ENCODE peak calls at places on chromosomes 13 and 19, in six cellular contexts. One of them, this sample, is unnamed.

GRCh38 chr19:7916137-7916907 is 1.7 kb downstream of the TGFBR3L start:
- DNase-seq in fibroblast of the aortic adventitia: no peak
- DNase-seq in progenitor cell of endocrine pancreas: no peak
- DNase-seq in left ventricle myocardium inferior: no peak
- DNase-seq in foreskin fibroblast: peak; percentile 46
- DNase-seq in NB4: peak; percentile 52
- DNase-seq in this sample: no peak

GRCh38 chr13:82116422-82116989 is 1765.8 kb downstream of the SLITRK1 start:
- DNase-seq in fibroblast of the aortic adventitia: no peak
- DNase-seq in progenitor cell of endocrine pancreas: no peak
- DNase-seq in left ventricle myocardium inferior: no peak
- DNase-seq in foreskin fibroblast: no peak
- DNase-seq in NB4: no peak
- DNase-seq in this sample: no peak

GRCh38 chr19:7104783-7105447 is 35.4 kb downstream of the ZNF557 start:
- DNase-seq in fibroblast of the aortic adventitia: no peak
- DNase-seq in progenitor cell of endocrine pancreas: no peak
- DNase-seq in left ventricle myocardium inferior: no peak
- DNase-seq in foreskin fibroblast: no peak
- DNase-seq in NB4: no peak
- DNase-seq in this sample: no peak

GRCh38 chr13:107518780-107519179 is 696.6 kb downstream of the LIG4 start:
- DNase-seq in fibroblast of the aortic adventitia: no peak
- DNase-seq in progenitor cell of endocrine pancreas: no peak
- DNase-seq in left ventricle myocardium inferior: no peak
- DNase-seq in foreskin fibroblast: no peak
- DNase-seq in NB4: no peak
- DNase-seq in this sample: no peak

GRCh38 chr19:56132316-56132822 is 8.7 kb upstream of the ZNF444 start:
- DNase-seq in fibroblast of the aortic adventitia: peak; percentile 82
- DNase-seq in progenitor cell of endocrine pancreas: no peak
- DNase-seq in left ventricle myocardium inferior: no peak
- DNase-seq in foreskin fibroblast: no peak
- DNase-seq in NB4: no peak
- DNase-seq in this sample: peak; percentile 36

GRCh38 chr19:47353307-47353712 is 4.2 kb downstream of the DHX34 start:
- DNase-seq in fibroblast of the aortic adventitia: no peak
- DNase-seq in progenitor cell of endocrine pancreas: no peak
- DNase-seq in left ventricle myocardium inferior: peak; percentile 49
- DNase-seq in foreskin fibroblast: no peak
- DNase-seq in NB4: no peak
- DNase-seq in this sample: no peak

GRCh38 chr19:15671891-15672579 is 852 bp upstream of the CYP4F12 start:
- DNase-seq in fibroblast of the aortic adventitia: no peak
- DNase-seq in progenitor cell of endocrine pancreas: no peak
- DNase-seq in left ventricle myocardium inferior: no peak
- DNase-seq in foreskin fibroblast: no peak
- DNase-seq in NB4: no peak
- DNase-seq in this sample: no peak

GRCh38 chr19:21698215-21698614 is 69.2 kb downstream of the ZNF100 start:
- DNase-seq in fibroblast of the aortic adventitia: peak; percentile 6
- DNase-seq in progenitor cell of endocrine pancreas: no peak
- DNase-seq in left ventricle myocardium inferior: no peak
- DNase-seq in foreskin fibroblast: peak; percentile 0
- DNase-seq in NB4: peak; percentile 47
- DNase-seq in this sample: no peak

DNA sequence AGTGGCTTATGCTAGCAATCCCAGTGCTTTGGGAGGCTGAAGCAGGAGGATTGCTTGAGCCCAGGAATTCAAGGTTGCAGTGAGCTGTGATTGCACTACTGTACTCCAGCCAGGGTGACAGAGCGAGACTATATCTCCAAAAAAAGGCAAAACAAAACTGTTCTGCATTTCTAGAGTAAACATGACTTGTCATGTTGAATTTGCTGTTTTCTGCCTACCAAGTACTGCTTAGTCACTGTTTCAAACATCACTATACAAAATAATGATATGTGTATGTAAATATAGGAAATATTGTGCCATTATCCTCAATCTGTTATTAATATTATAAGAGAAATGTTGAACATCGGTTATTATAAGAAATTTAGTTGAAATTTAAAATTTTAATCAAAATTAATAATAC is 9.2 kb downstream of the RFC3 start:
- DNase-seq in fibroblast of the aortic adventitia: no peak
- DNase-seq in progenitor cell of endocrine pancreas: no peak
- DNase-seq in left ventricle myocardium inferior: no peak
- DNase-seq in foreskin fibroblast: no peak
- DNase-seq in NB4: no peak
- DNase-seq in this sample: no peak
- TF ChIP-seq CTCF in fibroblast of the aortic adventitia: no peak
- TF ChIP-seq CTCF in progenitor cell of endocrine pancreas: no peak
- TF ChIP-seq CTCF in left ventricle myocardium inferior: no peak
- TF ChIP-seq CTCF in foreskin fibroblast: no peak
- TF ChIP-seq CTCF in NB4: no peak
- TF ChIP-seq CTCF in this sample: no peak

DNA sequence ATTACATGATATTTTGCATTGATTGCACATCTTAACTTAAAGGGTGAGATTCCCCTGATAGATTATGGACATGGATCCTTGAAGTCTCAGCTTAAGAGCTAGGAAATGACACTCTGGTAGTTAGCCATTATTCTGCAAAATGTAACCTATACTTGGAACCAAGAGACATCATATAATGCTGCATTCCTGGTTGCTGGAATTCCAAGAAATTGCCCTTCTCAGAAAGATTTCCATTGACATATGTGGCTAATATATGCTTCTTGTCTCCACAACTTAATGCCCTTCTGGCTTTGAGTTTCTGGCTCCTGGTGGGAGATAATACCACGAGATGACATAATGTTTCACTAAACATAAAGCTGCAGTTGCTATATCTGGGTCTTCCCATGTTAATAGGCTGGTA is 204.4 kb upstream of the TRPC4 start:
- DNase-seq in fibroblast of the aortic adventitia: no peak
- DNase-seq in progenitor cell of endocrine pancreas: no peak
- DNase-seq in left ventricle myocardium inferior: no peak
- DNase-seq in foreskin fibroblast: no peak
- DNase-seq in NB4: no peak
- DNase-seq in this sample: no peak
- TF ChIP-seq CTCF in fibroblast of the aortic adventitia: no peak
- TF ChIP-seq CTCF in progenitor cell of endocrine pancreas: no peak
- TF ChIP-seq CTCF in left ventricle myocardium inferior: no peak
- TF ChIP-seq CTCF in foreskin fibroblast: no peak
- TF ChIP-seq CTCF in NB4: no peak
- TF ChIP-seq CTCF in this sample: no peak

GRCh38 chr19:28731113-28731512 is 481.8 kb downstream of the UQCRFS1 start:
- DNase-seq in fibroblast of the aortic adventitia: no peak
- DNase-seq in progenitor cell of endocrine pancreas: no peak
- DNase-seq in left ventricle myocardium inferior: no peak
- DNase-seq in foreskin fibroblast: no peak
- DNase-seq in NB4: no peak
- DNase-seq in this sample: no peak

GRCh38 chr19:28731577-28731976 is 481.4 kb downstream of the UQCRFS1 start:
- DNase-seq in fibroblast of the aortic adventitia: no peak
- DNase-seq in progenitor cell of endocrine pancreas: no peak
- DNase-seq in left ventricle myocardium inferior: no peak
- DNase-seq in foreskin fibroblast: no peak
- DNase-seq in NB4: no peak
- DNase-seq in this sample: no peak

GRCh38 chr19:28727835-28728159 is 485.2 kb downstream of the UQCRFS1 start:
- DNase-seq in fibroblast of the aortic adventitia: no peak
- DNase-seq in progenitor cell of endocrine pancreas: no peak
- DNase-seq in left ventricle myocardium inferior: no peak
- DNase-seq in foreskin fibroblast: no peak
- DNase-seq in NB4: no peak
- DNase-seq in this sample: no peak

GRCh38 chr19:28726533-28726932 is 486.4 kb downstream of the UQCRFS1 start:
- DNase-seq in fibroblast of the aortic adventitia: no peak
- DNase-seq in progenitor cell of endocrine pancreas: no peak
- DNase-seq in left ventricle myocardium inferior: no peak
- DNase-seq in foreskin fibroblast: no peak
- DNase-seq in NB4: no peak
- DNase-seq in this sample: no peak

DNA sequence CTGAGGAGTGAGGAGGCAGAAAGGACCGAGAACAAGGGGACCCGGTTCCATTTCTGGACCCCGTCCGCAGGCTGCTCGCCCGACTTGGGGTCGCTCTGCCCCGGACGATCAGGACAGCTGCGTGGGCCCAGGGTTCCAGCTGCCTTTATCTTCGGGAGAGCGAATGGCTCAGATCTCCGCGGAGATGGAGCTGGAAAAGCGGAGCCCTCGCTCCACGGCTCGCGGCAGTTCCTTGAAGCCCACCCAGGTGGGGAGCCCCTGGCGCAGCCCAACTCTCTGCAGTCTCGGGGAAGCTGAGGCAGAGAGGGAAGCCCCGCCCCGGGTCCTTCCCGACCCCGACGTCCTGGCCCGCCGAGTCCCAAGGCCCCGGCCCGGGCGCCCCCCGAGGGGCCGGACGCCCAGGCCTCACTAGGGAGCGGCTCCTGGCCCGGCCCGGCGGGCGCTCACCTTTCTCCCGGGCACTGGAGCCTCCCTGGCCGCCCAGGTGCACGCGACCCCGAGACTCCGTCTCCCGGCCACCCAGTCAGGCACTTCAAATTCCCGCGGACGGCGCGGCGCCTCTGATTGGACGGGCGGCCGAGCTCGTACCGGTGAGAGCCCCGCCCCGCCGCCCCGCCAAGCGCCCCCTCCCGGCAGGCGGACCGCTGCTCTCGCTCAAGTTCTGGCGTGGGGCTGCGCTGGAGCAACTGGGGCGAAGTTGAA is 485.7 kb downstream of the UQCRFS1 start:
- DNase-seq in fibroblast of the aortic adventitia: peak; percentile 22
- DNase-seq in progenitor cell of endocrine pancreas: no peak
- DNase-seq in left ventricle myocardium inferior: no peak
- DNase-seq in foreskin fibroblast: peak; percentile 14
- DNase-seq in NB4: no peak
- DNase-seq in this sample: no peak
- TF ChIP-seq CTCF in fibroblast of the aortic adventitia: peak; percentile 39
- TF ChIP-seq CTCF in progenitor cell of endocrine pancreas: no peak
- TF ChIP-seq CTCF in left ventricle myocardium inferior: peak; percentile 40
- TF ChIP-seq CTCF in foreskin fibroblast: peak; percentile 37
- TF ChIP-seq CTCF in NB4: no peak
- TF ChIP-seq CTCF in this sample: peak; percentile 30

DNA sequence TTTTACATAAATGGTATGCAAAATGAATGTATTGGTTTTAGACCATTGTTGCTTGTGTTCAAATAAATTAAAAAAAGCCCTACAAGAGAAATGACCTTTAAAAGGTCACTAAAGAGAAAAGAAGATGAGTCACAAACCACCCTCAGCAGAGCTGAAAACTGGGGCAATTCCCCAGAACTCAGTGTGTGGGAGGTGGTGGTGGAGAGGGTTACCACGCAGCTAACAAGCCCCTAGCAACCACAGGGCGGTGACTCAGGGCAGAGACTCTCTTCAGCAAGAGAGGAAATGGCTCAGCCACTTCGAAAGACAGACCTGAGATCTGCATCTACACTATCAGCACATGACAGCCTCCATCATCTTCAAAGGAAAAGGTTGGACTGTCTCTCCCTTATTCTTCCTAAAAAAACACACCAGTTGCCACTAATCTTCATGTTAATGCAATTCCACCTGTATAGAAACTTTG is 29.4 kb upstream of the NDFIP2 start:
- DNase-seq in fibroblast of the aortic adventitia: peak; percentile 77
- DNase-seq in progenitor cell of endocrine pancreas: no peak
- DNase-seq in left ventricle myocardium inferior: no peak
- DNase-seq in foreskin fibroblast: peak; percentile 95
- DNase-seq in NB4: peak; percentile 98
- DNase-seq in this sample: peak; percentile 61
- TF ChIP-seq CTCF in fibroblast of the aortic adventitia: no peak
- TF ChIP-seq CTCF in progenitor cell of endocrine pancreas: no peak
- TF ChIP-seq CTCF in left ventricle myocardium inferior: no peak
- TF ChIP-seq CTCF in foreskin fibroblast: no peak
- TF ChIP-seq CTCF in NB4: no peak
- TF ChIP-seq CTCF in this sample: no peak

This sample was measured in AG09319.